ENCODE peak calls at places on chromosomes 6 and 20, in nine cellular contexts. One of them, this sample, is unnamed.

GRCh38 chr20:36097751-36098151 is 56.8 kb upstream of the EPB41L1 start:
- DNase-seq in amniotic epithelial cell: no peak
- DNase-seq in RCC 7860: no peak
- DNase-seq in pancreas: no peak
- DNase-seq in Right ventricle myocardium inferior: no peak
- DNase-seq in anterior cingulate cortex: no peak
- DNase-seq in tibial artery: no peak
- DNase-seq in CD4-positive, alpha-beta T cell: no peak
- DNase-seq in NCI-H2081: no peak
- DNase-seq in this sample: no peak

GRCh38 chr6:32885698-32886286 is 31.8 kb downstream of the PSMB9 start:
- DNase-seq in amniotic epithelial cell: peak
- DNase-seq in RCC 7860: peak
- DNase-seq in pancreas: no peak
- DNase-seq in Right ventricle myocardium inferior: no peak
- DNase-seq in anterior cingulate cortex: no peak
- DNase-seq in tibial artery: no peak
- DNase-seq in CD4-positive, alpha-beta T cell: no peak
- DNase-seq in NCI-H2081: peak
- DNase-seq in this sample: no peak

GRCh38 chr20:58471161-58471834 is 43.9 kb downstream of the APCDD1L start:
- DNase-seq in amniotic epithelial cell: no peak
- DNase-seq in RCC 7860: no peak
- DNase-seq in pancreas: no peak
- DNase-seq in Right ventricle myocardium inferior: peak
- DNase-seq in anterior cingulate cortex: no peak
- DNase-seq in tibial artery: no peak
- DNase-seq in CD4-positive, alpha-beta T cell: no peak
- DNase-seq in NCI-H2081: no peak
- DNase-seq in this sample: no peak

GRCh38 chr20:48771542-48771941 is 56.3 kb downstream of the PREX1 start:
- DNase-seq in amniotic epithelial cell: peak
- DNase-seq in RCC 7860: no peak
- DNase-seq in pancreas: no peak
- DNase-seq in Right ventricle myocardium inferior: no peak
- DNase-seq in anterior cingulate cortex: no peak
- DNase-seq in tibial artery: no peak
- DNase-seq in CD4-positive, alpha-beta T cell: no peak
- DNase-seq in NCI-H2081: no peak
- DNase-seq in this sample: no peak

GRCh38 chr6:2859325-2859700 is 17.6 kb upstream of the SERPINB1 start:
- DNase-seq in amniotic epithelial cell: no peak
- DNase-seq in RCC 7860: no peak
- DNase-seq in pancreas: no peak
- DNase-seq in Right ventricle myocardium inferior: no peak
- DNase-seq in anterior cingulate cortex: no peak
- DNase-seq in tibial artery: no peak
- DNase-seq in CD4-positive, alpha-beta T cell: no peak
- DNase-seq in NCI-H2081: no peak
- DNase-seq in this sample: no peak

GRCh38 chr6:138428943-138429616 is 25.1 kb downstream of the HEBP2 start:
- DNase-seq in amniotic epithelial cell: peak
- DNase-seq in RCC 7860: peak
- DNase-seq in pancreas: no peak
- DNase-seq in Right ventricle myocardium inferior: no peak
- DNase-seq in anterior cingulate cortex: no peak
- DNase-seq in tibial artery: no peak
- DNase-seq in CD4-positive, alpha-beta T cell: no peak
- DNase-seq in NCI-H2081: no peak
- DNase-seq in this sample: no peak

GRCh38 chr6:152380993-152381898 is 255.9 kb downstream of the SYNE1 start:
- DNase-seq in amniotic epithelial cell: peak
- DNase-seq in RCC 7860: peak
- DNase-seq in pancreas: peak
- DNase-seq in Right ventricle myocardium inferior: peak
- DNase-seq in anterior cingulate cortex: peak
- DNase-seq in tibial artery: peak
- DNase-seq in CD4-positive, alpha-beta T cell: no peak
- DNase-seq in NCI-H2081: no peak
- DNase-seq in this sample: peak

GRCh38 chr20:41587956-41588355 is 30.2 kb downstream of the CHD6 start:
- DNase-seq in amniotic epithelial cell: peak
- DNase-seq in RCC 7860: peak
- DNase-seq in pancreas: no peak
- DNase-seq in Right ventricle myocardium inferior: no peak
- DNase-seq in anterior cingulate cortex: no peak
- DNase-seq in tibial artery: no peak
- DNase-seq in CD4-positive, alpha-beta T cell: no peak
- DNase-seq in NCI-H2081: no peak
- DNase-seq in this sample: no peak

GRCh38 chr20:52552181-52552872 is 360.7 kb upstream of the ZFP64 start:
- DNase-seq in amniotic epithelial cell: peak
- DNase-seq in RCC 7860: peak
- DNase-seq in pancreas: no peak
- DNase-seq in Right ventricle myocardium inferior: no peak
- DNase-seq in anterior cingulate cortex: no peak
- DNase-seq in tibial artery: no peak
- DNase-seq in CD4-positive, alpha-beta T cell: no peak
- DNase-seq in NCI-H2081: no peak
- DNase-seq in this sample: no peak

GRCh38 chr6:30227763-30228487 is 14.7 kb upstream of the TRIM26 start:
- DNase-seq in amniotic epithelial cell: no peak
- DNase-seq in RCC 7860: no peak
- DNase-seq in pancreas: no peak
- DNase-seq in Right ventricle myocardium inferior: no peak
- DNase-seq in anterior cingulate cortex: no peak
- DNase-seq in tibial artery: no peak
- DNase-seq in CD4-positive, alpha-beta T cell: no peak
- DNase-seq in NCI-H2081: no peak
- DNase-seq in this sample: no peak

This sample was measured in endothelial cell.